ENCODE peak calls at places on chromosomes 7 and 10, in seven cellular contexts. Q, I, X, J, V, L and E are unnamed samples.

GRCh38 chr10:111076682-111077661 is at the start of gene ADRA2A:
- DNase-seq in Q (peak), L (no peak), X (peak), J (peak), V (no peak), I (peak), E (no peak)

GRCh38 chr10:374354-374753 is 239.1 kb downstream of the ZMYND11 start:
- DNase-seq in J (no peak), I (peak), X (no peak), V (peak), Q (no peak), L (no peak), E (no peak)

GRCh38 chr7:73773700-73774517 is 3.8 kb upstream of the CLDN3 start:
- DNase-seq in X (no peak), V (no peak), Q (no peak), I (no peak), J (no peak), L (no peak), E (no peak)

GRCh38 chr10:37496061-37496460 is 361.3 kb downstream of the ZNF248 start:
- DNase-seq in J (no peak), X (no peak), Q (no peak), L (no peak), I (no peak), V (no peak), E (no peak)

GRCh38 chr10:5709865-5710264 is 25.2 kb downstream of the TASOR2 start:
- DNase-seq in J (no peak), L (no peak), V (no peak), I (no peak), X (no peak), Q (no peak), E (no peak)

GRCh38 chr7:29459591-29459990 is 104.0 kb upstream of the PRR15 start:
- DNase-seq in X (no peak), L (no peak), Q (no peak), V (no peak), I (no peak), J (no peak), E (no peak)

GRCh38 chr7:85070967-85071628 is 115.8 kb downstream of the SEMA3D start:
- DNase-seq in J (peak), L (no peak), X (no peak), I (no peak), Q (peak), V (no peak), E (no peak)

GRCh38 chr7:129644634-129645230 is 33.2 kb downstream of the NRF1 start:
- DNase-seq in X (peak), J (peak), I (no peak), Q (peak), L (no peak), V (no peak), E (no peak)

GRCh38 chr10:132574783-132575319 is 37.3 kb downstream of the INPP5A start:
- DNase-seq in Q (peak), L (no peak), I (peak), X (no peak), J (no peak), V (peak), E (no peak)

GRCh38 chr7:372939-373791 is 83.2 kb downstream of the FOXL3 start:
- DNase-seq in I (peak), V (peak), J (no peak), L (no peak), Q (peak), X (no peak), E (peak)

DNA sequence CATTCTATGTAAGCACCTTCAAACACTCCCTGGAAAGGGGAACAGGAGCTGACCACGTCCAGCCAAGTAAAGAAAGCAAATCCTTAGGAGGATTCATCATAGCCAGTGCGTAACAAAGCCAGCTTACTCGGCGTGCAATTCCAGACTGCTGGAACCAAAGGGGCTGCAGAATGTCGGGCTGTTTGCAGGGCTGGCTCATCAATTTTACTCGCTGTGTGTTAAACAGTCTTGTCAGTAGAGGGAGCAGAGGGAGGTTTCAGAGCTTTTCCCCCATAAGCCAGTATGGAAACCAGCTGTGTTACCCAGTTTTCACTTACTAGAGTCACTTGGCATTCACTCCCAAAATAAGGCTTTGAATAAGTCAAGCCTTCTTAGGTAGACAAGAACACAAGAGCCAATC is 127.1 kb downstream of the KMT2E start:
- DNase-seq in J (peak), Q (peak), X (no peak), V (no peak), I (no peak), L (no peak), E (no peak)
- TF ChIP-seq CTCF in J (peak), Q (peak), X (no peak), V (no peak), I (no peak), L (no peak), E (peak)

GRCh38 chr7:107579881-107580715 is at the start of gene BCAP29:
- DNase-seq in X (peak), V (peak), J (peak), L (peak), Q (peak), I (peak), E (peak)
- TF ChIP-seq CTCF in X (no peak), V (no peak), J (peak), L (no peak), Q (no peak), I (no peak), E (no peak)

GRCh38 chr10:96319754-96320514 is 15.7 kb downstream of the DNTT start:
- DNase-seq in V (no peak), I (no peak), Q (peak), J (peak), X (no peak), L (no peak), E (no peak)

GRCh38 chr10:96313348-96313747 is 9.1 kb downstream of the DNTT start:
- DNase-seq in V (no peak), J (no peak), X (no peak), L (no peak), Q (no peak), I (no peak), E (no peak)

GRCh38 chr10:96321822-96322221 is 17.6 kb downstream of the DNTT start:
- DNase-seq in X (no peak), J (no peak), V (no peak), I (no peak), L (no peak), Q (no peak), E (no peak)

GRCh38 chr10:96322275-96322674 is 18.0 kb downstream of the DNTT start:
- DNase-seq in V (no peak), L (no peak), X (no peak), J (no peak), Q (no peak), I (no peak), E (no peak)

DNA sequence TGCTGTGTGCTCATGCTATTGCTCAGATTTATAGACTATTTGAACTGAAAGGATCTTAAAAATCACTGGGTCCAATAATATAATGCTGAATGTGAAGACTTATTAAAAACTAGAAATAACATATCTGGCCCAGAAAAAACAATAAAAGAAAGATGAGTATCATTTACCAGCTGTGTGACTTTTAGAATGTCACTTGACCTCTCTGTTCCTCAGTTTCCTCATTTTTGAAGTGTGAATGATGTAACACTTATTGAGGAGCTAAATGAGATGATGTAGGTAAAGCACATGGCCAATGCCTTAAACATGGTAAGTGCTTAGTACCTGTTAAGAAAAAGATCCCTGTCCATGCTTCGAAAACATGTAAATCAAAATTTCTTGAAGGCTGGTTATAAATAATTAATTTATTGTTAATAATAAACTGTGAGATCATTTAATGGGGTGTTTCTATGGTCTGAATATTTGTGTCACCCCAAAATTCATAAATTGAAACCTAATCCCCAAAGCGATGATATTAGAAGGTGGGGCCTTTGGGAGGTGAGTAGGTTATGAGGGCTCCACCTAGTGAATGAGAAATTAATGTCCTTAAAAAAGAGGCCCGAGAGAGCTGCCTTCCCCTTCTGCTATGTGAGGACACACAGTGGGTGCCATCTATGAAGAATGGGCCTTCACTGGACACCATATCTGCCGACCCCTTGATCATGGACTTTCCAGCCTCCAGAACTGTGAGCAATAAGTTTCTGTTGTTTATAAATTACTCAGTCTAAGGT is 13.0 kb downstream of the DNTT start:
- DNase-seq in Q (no peak), X (no peak), J (no peak), V (no peak), L (no peak), I (no peak), E (no peak)
- TF ChIP-seq CTCF in Q (no peak), X (no peak), J (no peak), V (no peak), L (no peak), I (no peak), E (no peak)

DNA sequence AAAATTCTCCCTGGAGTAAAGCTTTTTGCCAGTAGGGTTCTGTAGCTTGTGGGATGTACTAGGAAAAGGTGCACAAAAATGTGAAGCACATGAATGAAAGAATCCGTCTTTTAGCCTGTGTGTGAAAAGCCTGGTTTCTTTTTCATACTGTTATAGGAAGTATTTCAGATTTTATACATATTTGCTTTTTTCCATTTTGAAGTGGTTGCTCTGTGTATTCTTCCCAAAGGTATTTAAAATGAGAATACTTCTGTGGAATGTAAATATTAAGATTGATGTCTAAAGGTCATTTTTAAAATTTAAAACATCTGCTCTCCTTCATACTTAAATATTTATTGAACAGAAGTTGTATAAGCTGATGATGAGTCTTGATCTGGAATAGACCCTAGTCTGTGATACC is 96.8 kb downstream of the CDK14 start:
- DNase-seq in I (no peak), L (no peak), X (no peak), J (no peak), V (no peak), Q (peak), E (no peak)
- TF ChIP-seq CTCF in I (no peak), L (no peak), X (no peak), J (no peak), V (no peak), Q (no peak), E (no peak)